ENCODE peak calls at places on chromosomes 4 and X, in four cellular contexts. J is transverse colon, E is naive B cell, T is aorta. C is an unnamed sample.

GRCh38 chrX:86171366-86171765 is 23.1 kb downstream of the DACH2 start:
- DNase-seq in J (no peak), E (no peak), T (no peak), C (peak; percentile 66)

GRCh38 chrX:47518105-47518504 is 35.1 kb upstream of the ZNF41 start:
- DNase-seq in J (no peak), E (no peak), T (no peak), C (no peak)

GRCh38 chr4:120630432-120630831 is 292.1 kb downstream of the PRDM5 start:
- DNase-seq in J (no peak), E (no peak), T (no peak), C (no peak)

GRCh38 chrX:135892781-135893180 is 463 bp downstream of the CT45A10 start:
- DNase-seq in J (no peak), E (no peak), T (no peak), C (no peak)

GRCh38 chrX:68878977-68879376 is 50.2 kb downstream of the EFNB1 start:
- DNase-seq in J (no peak), E (no peak), T (no peak), C (no peak)

GRCh38 chr4:113293043-113293560 is 243.6 kb downstream of the ANK2 start:
- DNase-seq in J (no peak), E (no peak), T (peak; percentile 46), C (no peak)

GRCh38 chrX:57906790-57907189 is 3.5 kb downstream of the ZXDA start:
- DNase-seq in J (no peak), E (no peak), T (no peak), C (no peak)

GRCh38 chrX:150482537-150483217 is 85.7 kb upstream of the MTM1 start:
- DNase-seq in J (no peak), E (no peak), T (no peak), C (no peak)

GRCh38 chr4:169707958-169708643 is 49.6 kb downstream of the HPF1 start:
- DNase-seq in J (no peak), E (no peak), T (no peak), C (no peak)

GRCh38 chr4:147039991-147040575 is 94.4 kb upstream of the TTC29 start:
- DNase-seq in J (no peak), E (no peak), T (no peak), C (peak; percentile 6)

GRCh38 chrX:45715787-45716186 is 515.1 kb upstream of the DIPK2B start:
- DNase-seq in J (no peak), E (no peak), T (no peak), C (no peak)

GRCh38 chrX:19791562-19791961 is 95.8 kb downstream of the SH3KBP1 start:
- DNase-seq in J (no peak), E (no peak), T (no peak), C (no peak)

GRCh38 chr4:5724377-5724776 is 13.4 kb downstream of the EVC start:
- DNase-seq in J (no peak), E (no peak), T (no peak), C (no peak)

GRCh38 chr4:78634011-78634664 is 82.6 kb downstream of the ANXA3 start:
- DNase-seq in J (no peak), E (no peak), T (peak; percentile 78), C (no peak)

GRCh38 chr4:172830295-172830764 is 338.3 kb upstream of the GALNT7 start:
- DNase-seq in J (no peak), E (no peak), T (no peak), C (no peak)

GRCh38 chr4:182604953-182605352 is 312.2 kb downstream of the DCTD start:
- DNase-seq in J (no peak), E (no peak), T (no peak), C (no peak)